ENCODE peak calls at places on chromosomes 12 and 14, in eight cellular contexts. One of them, this sample, is unnamed.

GRCh38 chr12:89709157-89709993 is 737 bp upstream of the ATP2B1 start:
- DNase-seq in thyroid gland: peak; percentile 99
- DNase-seq in GM19239: peak; percentile 79
- DNase-seq in MM.1S: peak; percentile 98
- DNase-seq in thoracic aorta: peak; percentile 98
- DNase-seq in astrocyte of the spinal cord: peak; percentile 100
- DNase-seq in choroid plexus epithelial cell: peak; percentile 100
- DNase-seq in uterus: peak; percentile 98
- DNase-seq in this sample: peak; percentile 98

GRCh38 chr12:42706331-42706730 is 116.8 kb upstream of the PRICKLE1 start:
- DNase-seq in MM.1S: no peak
- DNase-seq in GM19239: no peak
- DNase-seq in uterus: no peak
- DNase-seq in astrocyte of the spinal cord: no peak
- DNase-seq in thyroid gland: no peak
- DNase-seq in thoracic aorta: no peak
- DNase-seq in choroid plexus epithelial cell: peak; percentile 38
- DNase-seq in this sample: no peak

GRCh38 chr12:127677537-127678131 is 589.3 kb upstream of the TMEM132C start:
- DNase-seq in thyroid gland: peak; percentile 67
- DNase-seq in uterus: peak; percentile 65
- DNase-seq in thoracic aorta: peak; percentile 27
- DNase-seq in choroid plexus epithelial cell: peak; percentile 95
- DNase-seq in MM.1S: peak; percentile 73
- DNase-seq in GM19239: peak; percentile 24
- DNase-seq in astrocyte of the spinal cord: peak; percentile 88
- DNase-seq in this sample: peak; percentile 29

GRCh38 chr14:53044486-53044885 is 93.6 kb upstream of the FERMT2 start:
- DNase-seq in uterus: no peak
- DNase-seq in thyroid gland: no peak
- DNase-seq in astrocyte of the spinal cord: peak; percentile 72
- DNase-seq in choroid plexus epithelial cell: peak; percentile 78
- DNase-seq in GM19239: no peak
- DNase-seq in thoracic aorta: no peak
- DNase-seq in MM.1S: no peak
- DNase-seq in this sample: peak; percentile 90

GRCh38 chr12:96078281-96078761 is 42.9 kb upstream of the LTA4H start:
- DNase-seq in thyroid gland: peak; percentile 34
- DNase-seq in astrocyte of the spinal cord: no peak
- DNase-seq in MM.1S: no peak
- DNase-seq in choroid plexus epithelial cell: peak; percentile 33
- DNase-seq in uterus: peak; percentile 43
- DNase-seq in thoracic aorta: no peak
- DNase-seq in GM19239: no peak
- DNase-seq in this sample: no peak

GRCh38 chr14:72740966-72741835 is 152.7 kb downstream of the DPF3 start:
- DNase-seq in GM19239: no peak
- DNase-seq in choroid plexus epithelial cell: no peak
- DNase-seq in uterus: no peak
- DNase-seq in thoracic aorta: no peak
- DNase-seq in thyroid gland: no peak
- DNase-seq in astrocyte of the spinal cord: no peak
- DNase-seq in MM.1S: no peak
- DNase-seq in this sample: no peak

GRCh38 chr12:93370947-93371346 is 6.8 kb upstream of the NUDT4 start:
- DNase-seq in choroid plexus epithelial cell: no peak
- DNase-seq in uterus: no peak
- DNase-seq in thoracic aorta: no peak
- DNase-seq in astrocyte of the spinal cord: no peak
- DNase-seq in MM.1S: no peak
- DNase-seq in GM19239: no peak
- DNase-seq in thyroid gland: no peak
- DNase-seq in this sample: no peak

GRCh38 chr14:100677152-100677924 is 49.4 kb upstream of the DLK1 start:
- DNase-seq in MM.1S: no peak
- DNase-seq in uterus: peak; percentile 53
- DNase-seq in thyroid gland: no peak
- DNase-seq in thoracic aorta: no peak
- DNase-seq in astrocyte of the spinal cord: no peak
- DNase-seq in GM19239: no peak
- DNase-seq in choroid plexus epithelial cell: peak; percentile 46
- DNase-seq in this sample: peak; percentile 51

GRCh38 chr14:62006116-62006737 is 244.0 kb downstream of the SNAPC1 start:
- DNase-seq in thyroid gland: no peak
- DNase-seq in MM.1S: no peak
- DNase-seq in astrocyte of the spinal cord: no peak
- DNase-seq in choroid plexus epithelial cell: no peak
- DNase-seq in uterus: no peak
- DNase-seq in GM19239: no peak
- DNase-seq in thoracic aorta: no peak
- DNase-seq in this sample: no peak

GRCh38 chr12:48818831-48819590 is 715 bp downstream of the CACNB3 start:
- DNase-seq in thoracic aorta: no peak
- DNase-seq in uterus: peak; percentile 43
- DNase-seq in GM19239: no peak
- DNase-seq in choroid plexus epithelial cell: no peak
- DNase-seq in MM.1S: peak; percentile 25
- DNase-seq in thyroid gland: peak; percentile 17
- DNase-seq in astrocyte of the spinal cord: no peak
- DNase-seq in this sample: peak; percentile 27

GRCh38 chr12:107903377-107904061 is 129.0 kb downstream of the ASCL4 start:
- DNase-seq in MM.1S: peak; percentile 81
- DNase-seq in thoracic aorta: no peak
- DNase-seq in GM19239: peak; percentile 76
- DNase-seq in uterus: peak; percentile 30
- DNase-seq in choroid plexus epithelial cell: no peak
- DNase-seq in astrocyte of the spinal cord: peak; percentile 5
- DNase-seq in thyroid gland: peak; percentile 81
- DNase-seq in this sample: no peak

This sample was measured in amniotic epithelial cell.